ENCODE peak calls at places on chromosomes 2 and 18, in nine cellular contexts. One of them, this sample, is unnamed. For H3K4me1, the result is how much of the 10 kb centered on the place peaks cover.

GRCh38 chr2:144479659-144480058 is 40.3 kb downstream of the ZEB2 start:
- DNase-seq in prostate gland: no peak
- DNase-seq in HCT116: no peak
- DNase-seq in SK-N-SH: no peak
- DNase-seq in sigmoid colon: no peak
- DNase-seq in K562: no peak
- DNase-seq in upper lobe of left lung: no peak
- DNase-seq in breast epithelium: no peak
- DNase-seq in endothelial cell of umbilical vein: no peak
- DNase-seq in this sample: no peak

GRCh38 chr18:47323158-47323557 is 71.7 kb upstream of the SKOR2 start:
- DNase-seq in HCT116: no peak
- DNase-seq in SK-N-SH: no peak
- DNase-seq in upper lobe of left lung: no peak
- DNase-seq in K562: no peak
- DNase-seq in endothelial cell of umbilical vein: no peak
- DNase-seq in breast epithelium: no peak
- DNase-seq in prostate gland: no peak
- DNase-seq in sigmoid colon: no peak
- DNase-seq in this sample: no peak

GRCh38 chr18:74336656-74337055 is 21.0 kb downstream of the C18orf63 start:
- DNase-seq in endothelial cell of umbilical vein: no peak
- DNase-seq in upper lobe of left lung: no peak
- DNase-seq in SK-N-SH: no peak
- DNase-seq in prostate gland: no peak
- DNase-seq in sigmoid colon: no peak
- DNase-seq in K562: no peak
- DNase-seq in HCT116: no peak
- DNase-seq in breast epithelium: no peak
- DNase-seq in this sample: no peak

GRCh38 chr18:49652841-49653240 is 91.0 kb downstream of the LIPG start:
- DNase-seq in K562: no peak
- DNase-seq in breast epithelium: no peak
- DNase-seq in HCT116: no peak
- DNase-seq in endothelial cell of umbilical vein: peak
- DNase-seq in sigmoid colon: no peak
- DNase-seq in upper lobe of left lung: no peak
- DNase-seq in SK-N-SH: no peak
- DNase-seq in prostate gland: no peak
- DNase-seq in this sample: peak

GRCh38 chr2:168539945-168540344 is 83.9 kb downstream of the CERS6 start:
- DNase-seq in K562: no peak
- DNase-seq in breast epithelium: no peak
- DNase-seq in sigmoid colon: no peak
- DNase-seq in endothelial cell of umbilical vein: no peak
- DNase-seq in SK-N-SH: no peak
- DNase-seq in upper lobe of left lung: no peak
- DNase-seq in HCT116: no peak
- DNase-seq in prostate gland: no peak
- DNase-seq in this sample: no peak

GRCh38 chr2:181886192-181886591 is 5.3 kb upstream of the ITPRID2 start:
- DNase-seq in K562: no peak
- DNase-seq in endothelial cell of umbilical vein: peak
- DNase-seq in HCT116: no peak
- DNase-seq in prostate gland: no peak
- DNase-seq in SK-N-SH: no peak
- DNase-seq in sigmoid colon: no peak
- DNase-seq in upper lobe of left lung: no peak
- DNase-seq in breast epithelium: no peak
- DNase-seq in this sample: no peak

GRCh38 chr2:210558708-210559107 is 2.3 kb downstream of the CPS1 start:
- DNase-seq in HCT116: no peak
- DNase-seq in K562: no peak
- DNase-seq in endothelial cell of umbilical vein: peak
- DNase-seq in upper lobe of left lung: no peak
- DNase-seq in breast epithelium: no peak
- DNase-seq in prostate gland: no peak
- DNase-seq in sigmoid colon: no peak
- DNase-seq in SK-N-SH: no peak
- DNase-seq in this sample: no peak

GRCh38 chr2:10220516-10221391 is 82.0 kb upstream of the HPCAL1 start:
- DNase-seq in upper lobe of left lung: no peak
- DNase-seq in HCT116: no peak
- DNase-seq in endothelial cell of umbilical vein: no peak
- DNase-seq in prostate gland: no peak
- DNase-seq in SK-N-SH: peak
- DNase-seq in breast epithelium: no peak
- DNase-seq in sigmoid colon: no peak
- DNase-seq in K562: peak
- DNase-seq in this sample: peak

GRCh38 chr2:241132549-241133435 is 16.5 kb downstream of the PASK start:
- DNase-seq in endothelial cell of umbilical vein: no peak
- DNase-seq in prostate gland: no peak
- DNase-seq in upper lobe of left lung: no peak
- DNase-seq in HCT116: no peak
- DNase-seq in SK-N-SH: no peak
- DNase-seq in K562: no peak
- DNase-seq in sigmoid colon: peak
- DNase-seq in breast epithelium: no peak
- DNase-seq in this sample: no peak

GRCh38 chr2:217683096-217683870 is 319.5 kb downstream of the TNS1 start:
- DNase-seq in sigmoid colon: no peak
- DNase-seq in SK-N-SH: no peak
- DNase-seq in HCT116: no peak
- DNase-seq in breast epithelium: no peak
- DNase-seq in prostate gland: no peak
- DNase-seq in upper lobe of left lung: no peak
- DNase-seq in endothelial cell of umbilical vein: no peak
- DNase-seq in K562: no peak
- DNase-seq in this sample: no peak

GRCh38 chr2:217688494-217688893 is 314.3 kb downstream of the TNS1 start:
- DNase-seq in sigmoid colon: no peak
- DNase-seq in upper lobe of left lung: no peak
- DNase-seq in breast epithelium: no peak
- DNase-seq in K562: no peak
- DNase-seq in SK-N-SH: no peak
- DNase-seq in endothelial cell of umbilical vein: no peak
- DNase-seq in HCT116: no peak
- DNase-seq in prostate gland: no peak
- DNase-seq in this sample: no peak

GRCh38 chr2:217687771-217688170 is 315.0 kb downstream of the TNS1 start:
- DNase-seq in endothelial cell of umbilical vein: no peak
- DNase-seq in breast epithelium: no peak
- DNase-seq in upper lobe of left lung: no peak
- DNase-seq in K562: no peak
- DNase-seq in SK-N-SH: no peak
- DNase-seq in sigmoid colon: no peak
- DNase-seq in prostate gland: no peak
- DNase-seq in HCT116: no peak
- DNase-seq in this sample: no peak

GRCh38 chr2:217684431-217685254 is 318.2 kb downstream of the TNS1 start:
- DNase-seq in breast epithelium: no peak
- DNase-seq in sigmoid colon: no peak
- DNase-seq in HCT116: no peak
- DNase-seq in endothelial cell of umbilical vein: no peak
- DNase-seq in upper lobe of left lung: no peak
- DNase-seq in K562: no peak
- DNase-seq in prostate gland: no peak
- DNase-seq in SK-N-SH: peak
- DNase-seq in this sample: no peak

GRCh38 chr2:217685255-217685605 is 317.6 kb downstream of the TNS1 start:
- DNase-seq in prostate gland: peak
- DNase-seq in sigmoid colon: peak
- DNase-seq in breast epithelium: peak
- DNase-seq in upper lobe of left lung: peak
- DNase-seq in SK-N-SH: no peak
- DNase-seq in endothelial cell of umbilical vein: no peak
- DNase-seq in HCT116: peak
- DNase-seq in K562: no peak
- DNase-seq in this sample: no peak
- H3K27ac ChIP-seq in prostate gland: peak
- H3K27ac ChIP-seq in sigmoid colon: peak
- H3K27ac ChIP-seq in breast epithelium: peak
- H3K27ac ChIP-seq in upper lobe of left lung: no peak
- H3K27ac ChIP-seq in SK-N-SH: no peak
- H3K27ac ChIP-seq in endothelial cell of umbilical vein: no peak
- H3K27ac ChIP-seq in HCT116: no peak
- H3K27ac ChIP-seq in K562: no peak
- H3K27ac ChIP-seq in this sample: no peak

GRCh38 chr2:18889565-18890332 is 300.4 kb upstream of the NT5C1B start:
- DNase-seq in prostate gland: no peak
- DNase-seq in SK-N-SH: no peak
- DNase-seq in sigmoid colon: peak
- DNase-seq in breast epithelium: no peak
- DNase-seq in endothelial cell of umbilical vein: no peak
- DNase-seq in K562: no peak
- DNase-seq in HCT116: no peak
- DNase-seq in upper lobe of left lung: no peak
- DNase-seq in this sample: no peak
- TF ChIP-seq POLR2AphosphoS5 in prostate gland: no peak
- TF ChIP-seq POLR2AphosphoS5 in SK-N-SH: no peak
- TF ChIP-seq POLR2AphosphoS5 in sigmoid colon: peak
- TF ChIP-seq POLR2AphosphoS5 in breast epithelium: no peak
- TF ChIP-seq POLR2AphosphoS5 in endothelial cell of umbilical vein: no peak
- TF ChIP-seq POLR2AphosphoS5 in K562: no peak
- TF ChIP-seq POLR2AphosphoS5 in HCT116: no peak
- TF ChIP-seq POLR2AphosphoS5 in upper lobe of left lung: no peak
- TF ChIP-seq POLR2AphosphoS5 in this sample: no peak

GRCh38 chr18:51029378-51029693 is 677 bp upstream of the SMAD4 start:
- DNase-seq in HCT116: no peak
- DNase-seq in prostate gland: no peak
- DNase-seq in upper lobe of left lung: no peak
- DNase-seq in K562: no peak
- DNase-seq in SK-N-SH: no peak
- DNase-seq in endothelial cell of umbilical vein: no peak
- DNase-seq in sigmoid colon: no peak
- DNase-seq in breast epithelium: no peak
- DNase-seq in this sample: no peak
- H3K4me1 ChIP-seq in HCT116: under half
- H3K4me1 ChIP-seq in prostate gland: under half
- H3K4me1 ChIP-seq in upper lobe of left lung: under half
- H3K4me1 ChIP-seq in K562: under half
- H3K4me1 ChIP-seq in SK-N-SH: under half
- H3K4me1 ChIP-seq in endothelial cell of umbilical vein: under half
- H3K4me1 ChIP-seq in sigmoid colon: under half
- H3K4me1 ChIP-seq in breast epithelium: under half
- H3K4me1 ChIP-seq in this sample: half or more

DNA sequence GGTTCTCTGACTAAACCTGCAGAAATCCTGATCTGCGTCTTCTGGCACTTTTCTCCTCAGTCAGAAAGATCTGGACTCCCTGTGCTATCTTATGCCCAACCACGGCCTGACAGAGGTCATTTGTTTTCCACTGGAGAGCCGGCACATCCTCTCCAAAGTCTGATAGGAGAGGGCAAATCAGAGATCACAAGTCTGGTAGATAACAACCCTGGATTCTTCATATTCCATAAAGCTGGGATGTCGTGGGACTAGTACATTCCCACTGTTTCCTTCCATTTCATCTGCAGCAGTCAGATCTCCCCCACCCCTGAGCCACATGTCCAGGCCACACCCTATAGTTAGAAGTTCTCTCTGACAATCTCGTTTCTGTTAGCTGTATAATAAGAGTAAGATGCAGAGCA is 157.0 kb downstream of the MGAT5 start:
- DNase-seq in SK-N-SH: no peak
- DNase-seq in endothelial cell of umbilical vein: no peak
- DNase-seq in HCT116: no peak
- DNase-seq in prostate gland: no peak
- DNase-seq in sigmoid colon: no peak
- DNase-seq in upper lobe of left lung: no peak
- DNase-seq in K562: no peak
- DNase-seq in breast epithelium: no peak
- DNase-seq in this sample: no peak
- H3K27ac ChIP-seq in SK-N-SH: peak
- H3K27ac ChIP-seq in endothelial cell of umbilical vein: peak
- H3K27ac ChIP-seq in HCT116: no peak
- H3K27ac ChIP-seq in prostate gland: no peak
- H3K27ac ChIP-seq in sigmoid colon: no peak
- H3K27ac ChIP-seq in upper lobe of left lung: no peak
- H3K27ac ChIP-seq in K562: no peak
- H3K27ac ChIP-seq in breast epithelium: peak
- H3K27ac ChIP-seq in this sample: peak

GRCh38 chr2:43013821-43014345 is 212.5 kb downstream of the ZFP36L2 start:
- DNase-seq in prostate gland: no peak
- DNase-seq in K562: no peak
- DNase-seq in upper lobe of left lung: no peak
- DNase-seq in breast epithelium: peak
- DNase-seq in endothelial cell of umbilical vein: no peak
- DNase-seq in SK-N-SH: no peak
- DNase-seq in HCT116: no peak
- DNase-seq in sigmoid colon: no peak
- DNase-seq in this sample: peak
- TF ChIP-seq POLR2AphosphoS5 in prostate gland: peak
- TF ChIP-seq POLR2AphosphoS5 in K562: no peak
- TF ChIP-seq POLR2AphosphoS5 in upper lobe of left lung: no peak
- TF ChIP-seq POLR2AphosphoS5 in breast epithelium: no peak
- TF ChIP-seq POLR2AphosphoS5 in endothelial cell of umbilical vein: no peak
- TF ChIP-seq POLR2AphosphoS5 in SK-N-SH: no peak
- TF ChIP-seq POLR2AphosphoS5 in HCT116: no peak
- TF ChIP-seq POLR2AphosphoS5 in sigmoid colon: no peak
- TF ChIP-seq POLR2AphosphoS5 in this sample: no peak

GRCh38 chr2:41719756-41720155 is 328.1 kb upstream of the PKDCC start:
- DNase-seq in SK-N-SH: no peak
- DNase-seq in sigmoid colon: no peak
- DNase-seq in upper lobe of left lung: no peak
- DNase-seq in HCT116: no peak
- DNase-seq in endothelial cell of umbilical vein: no peak
- DNase-seq in prostate gland: no peak
- DNase-seq in breast epithelium: no peak
- DNase-seq in K562: no peak
- DNase-seq in this sample: no peak
- H3K4me1 ChIP-seq in SK-N-SH: under half
- H3K4me1 ChIP-seq in sigmoid colon: under half
- H3K4me1 ChIP-seq in upper lobe of left lung: under half
- H3K4me1 ChIP-seq in HCT116: under half
- H3K4me1 ChIP-seq in endothelial cell of umbilical vein: under half
- H3K4me1 ChIP-seq in prostate gland: under half
- H3K4me1 ChIP-seq in breast epithelium: under half
- H3K4me1 ChIP-seq in K562: under half
- H3K4me1 ChIP-seq in this sample: under half

GRCh38 chr2:74420006-74420405 is 1.4 kb downstream of the C2orf81 start:
- DNase-seq in K562: no peak
- DNase-seq in prostate gland: no peak
- DNase-seq in sigmoid colon: no peak
- DNase-seq in upper lobe of left lung: no peak
- DNase-seq in endothelial cell of umbilical vein: no peak
- DNase-seq in SK-N-SH: no peak
- DNase-seq in HCT116: no peak
- DNase-seq in breast epithelium: no peak
- DNase-seq in this sample: no peak
- H3K27ac ChIP-seq in K562: no peak
- H3K27ac ChIP-seq in prostate gland: no peak
- H3K27ac ChIP-seq in sigmoid colon: no peak
- H3K27ac ChIP-seq in upper lobe of left lung: no peak
- H3K27ac ChIP-seq in endothelial cell of umbilical vein: no peak
- H3K27ac ChIP-seq in SK-N-SH: no peak
- H3K27ac ChIP-seq in HCT116: no peak
- H3K27ac ChIP-seq in breast epithelium: no peak
- H3K27ac ChIP-seq in this sample: no peak

GRCh38 chr2:23699526-23699925 is 227.4 kb downstream of the ATAD2B start:
- DNase-seq in upper lobe of left lung: peak
- DNase-seq in K562: no peak
- DNase-seq in HCT116: no peak
- DNase-seq in sigmoid colon: peak
- DNase-seq in SK-N-SH: no peak
- DNase-seq in endothelial cell of umbilical vein: no peak
- DNase-seq in prostate gland: no peak
- DNase-seq in breast epithelium: no peak
- DNase-seq in this sample: no peak
- TF ChIP-seq POLR2AphosphoS5 in upper lobe of left lung: no peak
- TF ChIP-seq POLR2AphosphoS5 in K562: no peak
- TF ChIP-seq POLR2AphosphoS5 in HCT116: no peak
- TF ChIP-seq POLR2AphosphoS5 in sigmoid colon: no peak
- TF ChIP-seq POLR2AphosphoS5 in SK-N-SH: no peak
- TF ChIP-seq POLR2AphosphoS5 in endothelial cell of umbilical vein: no peak
- TF ChIP-seq POLR2AphosphoS5 in prostate gland: no peak
- TF ChIP-seq POLR2AphosphoS5 in breast epithelium: no peak
- TF ChIP-seq POLR2AphosphoS5 in this sample: no peak

This sample was measured in spleen.